ENCODE peak calls at places on chromosomes 16 and 17, in ten cellular contexts. S, B, F, X, Q, I, J, K, D and T are unnamed samples.

GRCh38 chr17:81821603-81822311 is 11.3 kb downstream of the MCRIP1 start:
- DNase-seq in S (no peak), B (peak; percentile 94), F (peak; percentile 93), X (peak; percentile 93), Q (peak; percentile 96), I (peak; percentile 41), J (peak; percentile 82), K (peak; percentile 85), D (peak; percentile 91), T (peak; percentile 95)

GRCh38 chr16:82993415-82993814 is 366.6 kb downstream of the CDH13 start:
- DNase-seq in S (no peak), B (no peak), F (no peak), X (no peak), Q (no peak), I (no peak), J (no peak), K (no peak), D (no peak), T (no peak)

GRCh38 chr17:27578718-27579085 is 52.3 kb upstream of the LGALS9 start:
- DNase-seq in S (no peak), B (no peak), F (no peak), X (no peak), Q (no peak), I (no peak), J (no peak), K (peak; percentile 66), D (no peak), T (no peak)

GRCh38 chr17:2023692-2024571 is 1.2 kb downstream of the RTN4RL1 start:
- DNase-seq in S (no peak), B (no peak), F (peak; percentile 81), X (no peak), Q (peak; percentile 84), I (peak; percentile 83), J (peak; percentile 76), K (peak; percentile 81), D (peak; percentile 76), T (peak; percentile 95)

GRCh38 chr17:1412185-1413110 is 12.4 kb upstream of the YWHAE start:
- DNase-seq in S (no peak), B (no peak), F (no peak), X (no peak), Q (peak; percentile 37), I (no peak), J (no peak), K (peak; percentile 50), D (peak; percentile 45), T (no peak)

GRCh38 chr16:86086471-86086870 is 187.5 kb downstream of the IRF8 start:
- DNase-seq in S (no peak), B (no peak), F (peak; percentile 19), X (no peak), Q (no peak), I (no peak), J (no peak), K (no peak), D (no peak), T (no peak)

GRCh38 chr17:30449480-30449879 is 27.7 kb upstream of the GOSR1 start:
- DNase-seq in S (no peak), B (no peak), F (no peak), X (no peak), Q (no peak), I (no peak), J (no peak), K (no peak), D (no peak), T (no peak)

GRCh38 chr17:18246880-18247612 is 11.5 kb downstream of the FLII start:
- DNase-seq in S (no peak), B (peak; percentile 93), F (peak; percentile 81), X (peak; percentile 67), Q (peak; percentile 81), I (peak; percentile 30), J (peak; percentile 87), K (peak; percentile 68), D (peak; percentile 86), T (peak; percentile 94)

GRCh38 chr17:67671492-67671891 is 46.2 kb upstream of the NOL11 start:
- DNase-seq in S (no peak), B (no peak), F (no peak), X (no peak), Q (no peak), I (no peak), J (peak; percentile 59), K (no peak), D (no peak), T (no peak)

GRCh38 chr17:78144146-78144719 is 2.0 kb upstream of the C17orf99 start:
- DNase-seq in S (no peak), B (peak; percentile 88), F (peak; percentile 91), X (peak; percentile 88), Q (peak; percentile 93), I (peak; percentile 75), J (peak; percentile 73), K (peak; percentile 80), D (peak; percentile 75), T (no peak)

GRCh38 chr17:73317554-73318426 is 6.0 kb upstream of the CDC42EP4 start:
- DNase-seq in S (no peak), B (no peak), F (no peak), X (no peak), Q (no peak), I (no peak), J (no peak), K (no peak), D (no peak), T (no peak)

GRCh38 chr17:30091771-30092170 is 24.8 kb upstream of the NSRP1 start:
- DNase-seq in S (no peak), B (no peak), F (no peak), X (no peak), Q (no peak), I (no peak), J (no peak), K (no peak), D (no peak), T (no peak)

GRCh38 chr17:30600830-30601494 is 123.8 kb downstream of the GOSR1 start:
- DNase-seq in S (no peak), B (no peak), F (no peak), X (no peak), Q (peak; percentile 11), I (no peak), J (peak; percentile 55), K (peak; percentile 26), D (peak; percentile 38), T (peak; percentile 25)

GRCh38 chr16:30785126-30786106 is 1.6 kb downstream of the ZNF629 start:
- DNase-seq in S (no peak), B (no peak), F (no peak), X (no peak), Q (no peak), I (no peak), J (no peak), K (peak; percentile 32), D (no peak), T (no peak)

GRCh38 chr16:9816644-9817043 is 365.6 kb downstream of the GRIN2A start:
- DNase-seq in S (no peak), B (no peak), F (no peak), X (no peak), Q (no peak), I (no peak), J (no peak), K (no peak), D (no peak), T (no peak)

GRCh38 chr17:10099051-10099571 is 99.3 kb downstream of the GAS7 start:
- DNase-seq in S (no peak), B (no peak), F (no peak), X (no peak), Q (no peak), I (no peak), J (no peak), K (peak; percentile 66), D (no peak), T (no peak)

GRCh38 chr16:21277927-21278706 is at the start of gene CRYM:
- DNase-seq in S (no peak), B (peak; percentile 83), F (peak; percentile 79), X (peak; percentile 65), Q (peak; percentile 56), I (no peak), J (peak; percentile 93), K (peak; percentile 85), D (peak; percentile 55), T (peak; percentile 64)

GRCh38 chr17:5485270-5486205 is at the start of gene DERL2:
- DNase-seq in S (no peak), B (no peak), F (no peak), X (no peak), Q (no peak), I (no peak), J (no peak), K (peak; percentile 57), D (peak; percentile 45), T (peak; percentile 78)

DNA sequence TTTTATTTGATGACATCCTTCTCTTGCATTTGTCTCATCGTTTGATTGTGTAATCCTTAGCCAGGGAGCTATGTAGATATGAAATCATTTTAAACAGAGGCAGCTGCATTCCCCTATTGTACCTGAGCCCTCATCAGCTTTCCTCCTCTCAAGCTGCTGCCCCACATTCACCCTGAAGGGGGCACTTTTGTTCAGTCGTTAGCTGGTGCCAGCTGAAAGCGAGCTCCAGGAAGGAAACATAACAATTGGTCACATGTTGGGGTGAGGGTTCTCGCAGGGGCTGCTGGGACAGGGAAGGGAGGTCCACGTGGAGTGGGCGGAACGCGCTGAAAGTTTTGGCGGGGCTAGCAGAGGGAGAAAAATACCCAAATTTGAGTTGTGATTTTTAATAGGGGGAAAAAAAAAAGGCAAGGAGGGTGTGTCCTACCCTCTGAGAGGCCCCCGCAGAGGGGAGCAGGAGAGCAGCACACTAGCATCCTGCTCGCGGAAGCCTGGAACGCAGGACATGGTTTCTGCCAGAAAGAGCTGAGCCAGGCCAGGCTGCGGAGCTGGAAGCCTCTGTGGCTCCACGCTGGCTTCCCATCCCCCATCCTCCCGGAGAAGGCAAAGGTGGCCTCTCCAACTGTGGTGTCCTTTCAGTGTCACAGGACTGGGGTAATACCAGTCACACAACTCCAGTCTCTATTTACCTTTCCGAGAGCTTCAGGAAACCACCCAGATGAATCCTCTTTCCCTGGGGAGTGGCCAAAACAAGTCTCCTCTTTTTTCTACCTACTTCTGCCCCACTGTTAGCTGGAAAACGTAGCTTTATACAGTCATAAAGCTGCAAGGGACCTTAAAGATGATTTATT is 8.4 kb upstream of the MSL1 start:
- DNase-seq in S (no peak), B (peak; percentile 93), F (peak; percentile 98), X (peak; percentile 93), Q (peak; percentile 96), I (peak; percentile 97), J (peak; percentile 90), K (peak; percentile 96), D (peak; percentile 94), T (peak; percentile 98)
- H3K4me3 ChIP-seq in S (peak overlapping the region; percentile 37), B (no peak overlapping the region), F (peak overlapping the region; percentile 8), X (peak overlapping the region; percentile 57), Q (no peak overlapping the region), I (peak overlapping the region; percentile 50), J (peak overlapping the region; percentile 48), K (no peak overlapping the region), D (peak overlapping the region; percentile 25), T (peak overlapping the region; percentile 68)

GRCh38 chr16:50597563-50598255 is 49.5 kb downstream of the NKD1 start:
- DNase-seq in S (no peak), B (no peak), F (no peak), X (no peak), Q (no peak), I (no peak), J (no peak), K (no peak), D (no peak), T (no peak)
- TF ChIP-seq CTCF in S (no peak), B (no peak), F (no peak), X (no peak), Q (no peak), I (no peak), J (no peak), K (no peak), D (no peak), T (no peak)

GRCh38 chr16:90031186-90031930 is 12.1 kb upstream of the DBNDD1 start:
- DNase-seq in S (no peak), B (no peak), F (no peak), X (no peak), Q (no peak), I (no peak), J (no peak), K (no peak), D (no peak), T (no peak)
- H3K36me3 ChIP-seq in S (peaks cover 3% of the 10 kb centered on the region), B (no peaks in the 10 kb centered on the region), F (no peaks in the 10 kb centered on the region), X (peaks cover 30% of the 10 kb centered on the region), Q (no peaks in the 10 kb centered on the region), I (no peaks in the 10 kb centered on the region), J (peaks cover 27% of the 10 kb centered on the region), K (no peaks in the 10 kb centered on the region), D (peaks cover 15% of the 10 kb centered on the region), T (no peaks in the 10 kb centered on the region)

GRCh38 chr16:70252355-70252988 is 732 bp upstream of the EXOSC6 start:
- DNase-seq in S (no peak), B (no peak), F (no peak), X (no peak), Q (no peak), I (no peak), J (peak; percentile 59), K (no peak), D (no peak), T (peak; percentile 58)
- H3K4me3 ChIP-seq in S (no peak overlapping the region), B (no peak overlapping the region), F (no peak overlapping the region), X (no peak overlapping the region), Q (no peak overlapping the region), I (no peak overlapping the region), J (no peak overlapping the region), K (no peak overlapping the region), D (no peak overlapping the region), T (no peak overlapping the region)